ENCODE peak calls at places on chromosomes 12 and 14, in eight cellular contexts. O is activated CD4-positive, alpha-beta T cell treated with anti-CD3 and anti-CD28 coated beads, Interleukin-2, amount 50 U/mL, for 48 hours; I is anterior cingulate cortex; X is left kidney; P is D341Med; U is hippocampal formation; B is nucleus accumbens; Z is pons. Y is an unnamed sample.

GRCh38 chr14:76706811-76707210 is 54.5 kb upstream of the VASH1 start:
- DNase-seq in O (no peak), P (no peak), Z (no peak), X (no peak), U (no peak), B (no peak), I (no peak), Y (no peak)

GRCh38 chr12:55927588-55928502 is at the start of gene PYM1:
- DNase-seq in Z (peak), P (peak), I (peak), U (peak), O (peak), X (peak), B (peak), Y (peak)

GRCh38 chr12:122830517-122831214 is 4.6 kb upstream of the HIP1R start:
- DNase-seq in Z (no peak), X (no peak), P (no peak), B (no peak), I (no peak), O (no peak), U (no peak), Y (peak)

GRCh38 chr14:105495990-105496830 is 5.2 kb downstream of the TEDC1 start:
- DNase-seq in I (no peak), O (no peak), Z (no peak), U (no peak), B (no peak), P (no peak), X (no peak), Y (no peak)

GRCh38 chr12:47033081-47033480 is 46.3 kb upstream of the PCED1B start:
- DNase-seq in Z (no peak), P (no peak), I (no peak), B (no peak), X (no peak), U (no peak), O (no peak), Y (peak)

GRCh38 chr12:30045171-30045570 is 261.4 kb upstream of the TMTC1 start:
- DNase-seq in X (no peak), P (no peak), I (no peak), Z (no peak), B (no peak), U (no peak), O (no peak), Y (no peak)

GRCh38 chr12:22377731-22378496 is 43.4 kb upstream of the ST8SIA1 start:
- DNase-seq in B (no peak), O (no peak), U (no peak), I (no peak), Z (no peak), P (no peak), X (peak), Y (no peak)

GRCh38 chr12:91274886-91275285 is 92.3 kb upstream of the DCN start:
- DNase-seq in B (no peak), X (peak), P (peak), Z (peak), O (no peak), I (no peak), U (peak), Y (no peak)

GRCh38 chr12:111428728-111429175 is 23.0 kb downstream of the SH2B3 start:
- DNase-seq in I (no peak), Z (no peak), O (no peak), U (no peak), B (no peak), P (peak), X (no peak), Y (no peak)

GRCh38 chr12:9701380-9702154 is 31.3 kb downstream of the CLECL1 start:
- DNase-seq in P (no peak), X (no peak), B (no peak), U (no peak), I (no peak), Z (no peak), O (no peak), Y (no peak)

GRCh38 chr12:108696111-108696995 is 35.0 kb downstream of the CORO1C start:
- DNase-seq in U (no peak), B (no peak), Z (no peak), I (no peak), P (no peak), X (peak), O (peak), Y (peak)

GRCh38 chr14:22314183-22314820 is 274.7 kb downstream of the DAD1 start:
- DNase-seq in O (no peak), X (peak), U (peak), I (no peak), P (peak), Z (peak), B (no peak), Y (peak)

GRCh38 chr12:120175062-120175461 is 19.5 kb downstream of the GCN1 start:
- DNase-seq in Z (no peak), U (no peak), O (no peak), I (no peak), X (no peak), B (no peak), P (no peak), Y (no peak)

GRCh38 chr14:64758711-64759554 is 54.7 kb downstream of the PLEKHG3 start:
- DNase-seq in X (peak), I (no peak), U (no peak), Z (no peak), O (no peak), P (no peak), B (no peak), Y (peak)

GRCh38 chr12:30806989-30807694 is 52.4 kb upstream of the CAPRIN2 start:
- DNase-seq in P (peak), O (no peak), Z (peak), I (no peak), X (peak), U (peak), B (no peak), Y (peak)

GRCh38 chr14:104510794-104511611 is 68.6 kb upstream of the C14orf180 start:
- DNase-seq in O (no peak), I (peak), B (no peak), P (no peak), U (no peak), Z (peak), X (no peak), Y (no peak)

GRCh38 chr14:37558740-37559139 is 36.3 kb downstream of the FOXA1 start:
- DNase-seq in O (no peak), X (no peak), Z (no peak), U (no peak), B (no peak), I (no peak), P (no peak), Y (no peak)

GRCh38 chr12:98397323-98398105 is 117.9 kb upstream of the TMPO start:
- DNase-seq in B (no peak), U (peak), P (peak), I (peak), X (peak), Z (peak), O (peak), Y (peak)

GRCh38 chr14:100604709-100605108 is 17.5 kb upstream of the BEGAIN start:
- DNase-seq in U (no peak), P (no peak), O (no peak), Z (no peak), B (no peak), X (no peak), I (no peak), Y (no peak)

GRCh38 chr12:77102123-77102522 is 36.8 kb upstream of the E2F7 start:
- DNase-seq in U (no peak), X (no peak), I (no peak), B (no peak), O (no peak), Z (no peak), P (no peak), Y (no peak)

GRCh38 chr14:34997762-34998161 is 15.0 kb downstream of the SRP54 start:
- DNase-seq in Z (no peak), I (no peak), U (no peak), P (peak), X (peak), B (no peak), O (no peak), Y (no peak)

GRCh38 chr12:93315907-93316622 is 61.7 kb upstream of the NUDT4 start:
- DNase-seq in I (no peak), U (no peak), Z (no peak), B (no peak), P (no peak), X (no peak), O (no peak), Y (no peak)

GRCh38 chr14:30362369-30363218 is 196.4 kb upstream of the G2E3 start:
- DNase-seq in U (no peak), P (peak), Z (no peak), O (no peak), B (no peak), X (no peak), I (no peak), Y (no peak)

GRCh38 chr14:99727096-99727870 is 43.2 kb downstream of the CYP46A1 start:
- DNase-seq in I (no peak), O (no peak), X (no peak), U (no peak), B (no peak), Z (no peak), P (no peak), Y (no peak)

GRCh38 chr12:105343836-105344235 is 13.3 kb downstream of the C12orf75 start:
- DNase-seq in Z (no peak), I (no peak), B (no peak), P (no peak), X (no peak), U (no peak), O (no peak), Y (no peak)